ENCODE peak calls at places on chromosomes 1 and 21, in seven cellular contexts. J is CD8-positive, alpha-beta T cell; Y is RWPE1; L is heart left ventricle; S is mucosa of descending colon; R is progenitor cell of endocrine pancreas; A is NCI-H1092 treated with DMSO at 0.1 percent for 48 hours. E is an unnamed sample.

GRCh38 chr1:109084563-109085517 is 5.7 kb upstream of the TMEM167B start:
- DNase-seq in J (no peak), Y (no peak), L (no peak), S (no peak), R (no peak), A (no peak), E (no peak)

GRCh38 chr21:41765393-41765950 is 1.4 kb downstream of the RIPK4 start:
- DNase-seq in J (no peak), Y (no peak), L (no peak), S (no peak), R (no peak), A (no peak), E (no peak)

GRCh38 chr1:4551706-4552105 is 102.7 kb upstream of the AJAP1 start:
- DNase-seq in J (no peak), Y (no peak), L (no peak), S (no peak), R (no peak), A (no peak), E (no peak)

GRCh38 chr1:226738995-226739695 is at the start of gene ITPKB:
- DNase-seq in J (peak; percentile 45), Y (peak; percentile 68), L (peak; percentile 82), S (peak; percentile 75), R (no peak), A (no peak), E (peak; percentile 76)

GRCh38 chr1:183989078-183989577 is 48.4 kb downstream of the COLGALT2 start:
- DNase-seq in J (no peak), Y (peak; percentile 5), L (peak; percentile 39), S (no peak), R (no peak), A (no peak), E (peak; percentile 12)

GRCh38 chr21:44834231-44834950 is 16.5 kb upstream of the SUMO3 start:
- DNase-seq in J (no peak), Y (no peak), L (no peak), S (peak; percentile 31), R (no peak), A (no peak), E (no peak)

GRCh38 chr1:243982451-243983018 is 68.5 kb upstream of the ZBTB18 start:
- DNase-seq in J (no peak), Y (no peak), L (no peak), S (no peak), R (no peak), A (peak; percentile 35), E (no peak)

GRCh38 chr1:227885135-227885647 is 62.5 kb downstream of the WNT9A start:
- DNase-seq in J (no peak), Y (no peak), L (peak; percentile 8), S (peak; percentile 64), R (no peak), A (no peak), E (no peak)

GRCh38 chr21:44074315-44074958 is 32.8 kb upstream of the PWP2 start:
- DNase-seq in J (peak; percentile 27), Y (no peak), L (no peak), S (no peak), R (no peak), A (no peak), E (no peak)

GRCh38 chr1:244046907-244047738 is 4.0 kb upstream of the ZBTB18 start:
- DNase-seq in J (no peak), Y (no peak), L (no peak), S (no peak), R (no peak), A (peak; percentile 22), E (peak; percentile 7)

GRCh38 chr1:94986783-94987182 is 59.9 kb upstream of the CNN3 start:
- DNase-seq in J (no peak), Y (no peak), L (no peak), S (no peak), R (no peak), A (no peak), E (peak; percentile 3)

GRCh38 chr1:14925336-14926136 is 228.0 kb upstream of the TMEM51 start:
- DNase-seq in J (no peak), Y (no peak), L (no peak), S (no peak), R (no peak), A (no peak), E (no peak)

GRCh38 chr21:37032877-37033471 is 26.5 kb downstream of the RIPPLY3 start:
- DNase-seq in J (no peak), Y (peak; percentile 55), L (no peak), S (no peak), R (no peak), A (no peak), E (peak; percentile 72)

GRCh38 chr1:232655041-232655745 is 25.3 kb upstream of the SIPA1L2 start:
- DNase-seq in J (no peak), Y (no peak), L (no peak), S (no peak), R (no peak), A (no peak), E (no peak)

GRCh38 chr1:177287996-177288395 is 117.2 kb downstream of the BRINP2 start:
- DNase-seq in J (no peak), Y (no peak), L (no peak), S (no peak), R (no peak), A (no peak), E (no peak)

GRCh38 chr1:226607821-226608220 is 59.3 kb downstream of the STUM start:
- DNase-seq in J (no peak), Y (no peak), L (no peak), S (no peak), R (no peak), A (no peak), E (no peak)

GRCh38 chr1:117812868-117813511 is 116.4 kb downstream of the GDAP2 start:
- DNase-seq in J (no peak), Y (no peak), L (no peak), S (no peak), R (no peak), A (no peak), E (no peak)

GRCh38 chr1:228150458-228151169 is 884 bp downstream of the GJC2 start:
- DNase-seq in J (no peak), Y (peak; percentile 44), L (peak; percentile 70), S (peak; percentile 70), R (no peak), A (no peak), E (no peak)

GRCh38 chr1:40477680-40478057 is 579 bp downstream of the ZFP69 start:
- DNase-seq in J (peak; percentile 2), Y (peak; percentile 13), L (no peak), S (no peak), R (no peak), A (peak; percentile 67), E (peak; percentile 56)

GRCh38 chr21:45258476-45258875 is 29.2 kb downstream of the POFUT2 start:
- DNase-seq in J (no peak), Y (no peak), L (no peak), S (no peak), R (peak; percentile 10), A (no peak), E (no peak)

GRCh38 chr1:109350182-109350581 is 43.4 kb upstream of the MYBPHL start:
- DNase-seq in J (no peak), Y (no peak), L (no peak), S (no peak), R (no peak), A (no peak), E (no peak)

GRCh38 chr1:941588-942383 is 17.3 kb downstream of the NOC2L start:
- DNase-seq in J (no peak), Y (peak; percentile 68), L (peak; percentile 72), S (peak; percentile 77), R (peak; percentile 53), A (peak; percentile 38), E (peak; percentile 48)

GRCh38 chr1:22137006-22137720 is 5.7 kb downstream of the WNT4 start:
- DNase-seq in J (no peak), Y (peak; percentile 87), L (no peak), S (no peak), R (no peak), A (no peak), E (no peak)

GRCh38 chr1:3019516-3020051 is 1.7 kb upstream of the ACTRT2 start:
- DNase-seq in J (no peak), Y (no peak), L (no peak), S (peak; percentile 39), R (no peak), A (no peak), E (no peak)

GRCh38 chr1:63264161-63264560 is 58.2 kb upstream of the FOXD3 start:
- DNase-seq in J (no peak), Y (no peak), L (no peak), S (no peak), R (no peak), A (no peak), E (peak; percentile 18)

GRCh38 chr1:47812848-47813508 is 184.2 kb downstream of the TRABD2B start:
- DNase-seq in J (no peak), Y (no peak), L (no peak), S (no peak), R (no peak), A (no peak), E (no peak)

GRCh38 chr1:190904091-190904695 is 426.5 kb upstream of the BRINP3 start:
- DNase-seq in J (no peak), Y (no peak), L (no peak), S (no peak), R (no peak), A (no peak), E (peak; percentile 65)

E was measured in RKO.